ENCODE peak calls at places on chromosome 17, in seven cellular contexts. One of them, this sample, is unnamed.

GRCh38 chr17:28968269-28968913 is 17.1 kb upstream of the PHF12 start:
- DNase-seq in brain microvascular endothelial cell: no peak
- DNase-seq in AG04450: no peak
- DNase-seq in fibroblast of the conjunctiva: no peak
- DNase-seq in ovary: no peak
- DNase-seq in naive thymus-derived CD8-positive, alpha-beta T cell: peak; percentile 45
- DNase-seq in H7: no peak
- DNase-seq in this sample: no peak

GRCh38 chr17:16419929-16420271 is 4.5 kb downstream of the TRPV2 start:
- DNase-seq in brain microvascular endothelial cell: peak; percentile 79
- DNase-seq in AG04450: peak; percentile 50
- DNase-seq in fibroblast of the conjunctiva: no peak
- DNase-seq in ovary: peak; percentile 25
- DNase-seq in naive thymus-derived CD8-positive, alpha-beta T cell: no peak
- DNase-seq in H7: no peak
- DNase-seq in this sample: no peak

GRCh38 chr17:74552037-74552436 is 6.1 kb upstream of the CD300C start:
- DNase-seq in brain microvascular endothelial cell: no peak
- DNase-seq in AG04450: no peak
- DNase-seq in fibroblast of the conjunctiva: no peak
- DNase-seq in ovary: no peak
- DNase-seq in naive thymus-derived CD8-positive, alpha-beta T cell: no peak
- DNase-seq in H7: no peak
- DNase-seq in this sample: no peak

GRCh38 chr17:75084039-75084660 is 3.6 kb upstream of the SLC16A5 start:
- DNase-seq in brain microvascular endothelial cell: peak; percentile 38
- DNase-seq in AG04450: no peak
- DNase-seq in fibroblast of the conjunctiva: no peak
- DNase-seq in ovary: no peak
- DNase-seq in naive thymus-derived CD8-positive, alpha-beta T cell: peak; percentile 73
- DNase-seq in H7: no peak
- DNase-seq in this sample: no peak

GRCh38 chr17:40617678-40618240 is 29.9 kb downstream of the SMARCE1 start:
- DNase-seq in brain microvascular endothelial cell: no peak
- DNase-seq in AG04450: no peak
- DNase-seq in fibroblast of the conjunctiva: peak; percentile 12
- DNase-seq in ovary: no peak
- DNase-seq in naive thymus-derived CD8-positive, alpha-beta T cell: no peak
- DNase-seq in H7: peak; percentile 46
- DNase-seq in this sample: no peak

GRCh38 chr17:57480438-57481196 is 224.3 kb downstream of the MSI2 start:
- DNase-seq in brain microvascular endothelial cell: peak; percentile 36
- DNase-seq in AG04450: no peak
- DNase-seq in fibroblast of the conjunctiva: no peak
- DNase-seq in ovary: no peak
- DNase-seq in naive thymus-derived CD8-positive, alpha-beta T cell: no peak
- DNase-seq in H7: no peak
- DNase-seq in this sample: no peak

GRCh38 chr17:42525221-42525620 is 10.8 kb upstream of the NAGLU start:
- DNase-seq in brain microvascular endothelial cell: peak; percentile 47
- DNase-seq in AG04450: peak; percentile 54
- DNase-seq in fibroblast of the conjunctiva: no peak
- DNase-seq in ovary: no peak
- DNase-seq in naive thymus-derived CD8-positive, alpha-beta T cell: peak; percentile 10
- DNase-seq in H7: no peak
- DNase-seq in this sample: no peak

GRCh38 chr17:75996665-75997590 is 3.7 kb upstream of the CDK3 start:
- DNase-seq in brain microvascular endothelial cell: peak; percentile 40
- DNase-seq in AG04450: no peak
- DNase-seq in fibroblast of the conjunctiva: no peak
- DNase-seq in ovary: no peak
- DNase-seq in naive thymus-derived CD8-positive, alpha-beta T cell: no peak
- DNase-seq in H7: peak; percentile 61
- DNase-seq in this sample: peak; percentile 84

GRCh38 chr17:28900986-28901726 is 1.7 kb downstream of the DHRS13 start:
- DNase-seq in brain microvascular endothelial cell: no peak
- DNase-seq in AG04450: no peak
- DNase-seq in fibroblast of the conjunctiva: no peak
- DNase-seq in ovary: no peak
- DNase-seq in naive thymus-derived CD8-positive, alpha-beta T cell: no peak
- DNase-seq in H7: peak; percentile 42
- DNase-seq in this sample: no peak

GRCh38 chr17:12256380-12256995 is 235.8 kb downstream of the MAP2K4 start:
- DNase-seq in brain microvascular endothelial cell: peak; percentile 43
- DNase-seq in AG04450: peak; percentile 56
- DNase-seq in fibroblast of the conjunctiva: peak; percentile 57
- DNase-seq in ovary: peak; percentile 48
- DNase-seq in naive thymus-derived CD8-positive, alpha-beta T cell: no peak
- DNase-seq in H7: peak; percentile 41
- DNase-seq in this sample: no peak

GRCh38 chr17:44280383-44280782 is 12.4 kb upstream of the SLC4A1 start:
- DNase-seq in brain microvascular endothelial cell: no peak
- DNase-seq in AG04450: no peak
- DNase-seq in fibroblast of the conjunctiva: no peak
- DNase-seq in ovary: peak; percentile 34
- DNase-seq in naive thymus-derived CD8-positive, alpha-beta T cell: no peak
- DNase-seq in H7: no peak
- DNase-seq in this sample: no peak

This sample was measured in ureter.